ENCODE peak calls at places on chromosomes 5 and 9, in four cellular contexts. J is GM04504, F is AG10803, X is foreskin fibroblast. S is an unnamed sample.

GRCh38 chr9:27462846-27463245 is 61.2 kb upstream of the IFNK start:
- DNase-seq in F (no peak), J (no peak), X (no peak), S (no peak)

GRCh38 chr9:136750526-136750925 is 2.2 kb upstream of the LCN6 start:
- DNase-seq in X (peak; percentile 25), F (no peak), J (no peak), S (no peak)

GRCh38 chr9:111484564-111484878 is 338 bp upstream of the ECPAS start:
- DNase-seq in J (no peak), X (no peak), F (no peak), S (no peak)

GRCh38 chr5:168362097-168362885 is 70.8 kb downstream of the WWC1 start:
- DNase-seq in X (no peak), J (no peak), F (no peak), S (no peak)

GRCh38 chr5:33049845-33050244 is 338.7 kb downstream of the NPR3 start:
- DNase-seq in J (peak; percentile 73), F (peak; percentile 87), X (peak; percentile 93), S (peak; percentile 64)

GRCh38 chr5:150612405-150612804 is 28.1 kb upstream of the SYNPO start:
- DNase-seq in J (no peak), X (no peak), F (no peak), S (no peak)

GRCh38 chr9:105359899-105360298 is 87.9 kb upstream of the FSD1L start:
- DNase-seq in F (peak; percentile 24), J (no peak), X (peak; percentile 36), S (no peak)

GRCh38 chr9:78572266-78572665 is 275.3 kb downstream of the PSAT1 start:
- DNase-seq in J (no peak), X (no peak), F (no peak), S (no peak)

GRCh38 chr9:124392855-124393460 is 22.3 kb downstream of the PSMB7 start:
- DNase-seq in J (peak; percentile 80), X (peak; percentile 96), F (peak; percentile 83), S (peak; percentile 66)

GRCh38 chr9:123460091-123460490 is 104.1 kb downstream of the CRB2 start:
- DNase-seq in J (peak; percentile 17), X (no peak), F (peak; percentile 56), S (no peak)

GRCh38 chr9:84808416-84808815 is 138.9 kb downstream of the NTRK2 start:
- DNase-seq in J (no peak), X (no peak), F (no peak), S (no peak)

GRCh38 chr5:152142845-152143469 is 218.3 kb upstream of the GLRA1 start:
- DNase-seq in X (peak; percentile 29), F (peak; percentile 53), J (peak; percentile 11), S (peak; percentile 32)

GRCh38 chr5:157528036-157528632 is 47.4 kb downstream of the ADAM19 start:
- DNase-seq in J (no peak), X (no peak), F (peak; percentile 42), S (no peak)

S was measured in amniotic stem cell.